ENCODE peak calls at places on chromosome 13, in seven cellular contexts. E, A, D, T, M, X and F are unnamed samples. For H3K4me1, the result is how much of the 10 kb centered on the place peaks cover.

GRCh38 chr13:28494861-28495585 is at the start of gene FLT1:
- DNase-seq in M (no peak), E (peak), D (peak), T (peak), X (no peak), A (peak), F (no peak)

GRCh38 chr13:76210262-76210661 is 574.1 kb downstream of the LMO7 start:
- DNase-seq in X (peak), A (peak), T (peak), E (no peak), D (no peak), M (no peak), F (no peak)

GRCh38 chr13:76823969-76824368 is 62.2 kb downstream of the KCTD12 start:
- DNase-seq in M (no peak), A (no peak), E (no peak), T (no peak), D (no peak), X (no peak), F (no peak)

GRCh38 chr13:42107006-42107405 is 58.6 kb downstream of the DGKH start:
- DNase-seq in X (no peak), E (no peak), M (no peak), D (no peak), T (no peak), A (no peak), F (no peak)

GRCh38 chr13:57250472-57250871 is 83.5 kb downstream of the PRR20E start:
- DNase-seq in E (no peak), M (no peak), X (no peak), T (no peak), A (no peak), D (no peak), F (no peak)

GRCh38 chr13:108963276-108963810 is 333.9 kb downstream of the MYO16 start:
- DNase-seq in X (no peak), M (no peak), E (no peak), D (no peak), T (no peak), A (no peak), F (no peak)

GRCh38 chr13:28584873-28585317 is 74.0 kb upstream of the POMP start:
- DNase-seq in D (no peak), E (no peak), X (no peak), A (no peak), M (no peak), T (no peak), F (no peak)

GRCh38 chr13:44155422-44156293 is 218.0 kb upstream of the SERP2 start:
- DNase-seq in E (peak), X (peak), A (peak), M (no peak), D (peak), T (peak), F (peak)

GRCh38 chr13:41931337-41931736 is 29.6 kb downstream of the VWA8 start:
- DNase-seq in M (no peak), X (no peak), A (no peak), D (no peak), E (no peak), T (no peak), F (no peak)

GRCh38 chr13:23506071-23506820 is 64.0 kb upstream of the TNFRSF19 start:
- DNase-seq in E (no peak), T (no peak), M (no peak), D (no peak), X (no peak), A (no peak), F (no peak)

GRCh38 chr13:98349731-98350305 is 172.7 kb upstream of the RNF113B start:
- DNase-seq in T (no peak), M (peak), X (no peak), D (no peak), E (no peak), A (peak), F (no peak)

GRCh38 chr13:107099661-107100060 is 531.7 kb upstream of the ARGLU1 start:
- DNase-seq in X (no peak), E (no peak), D (no peak), M (no peak), T (no peak), A (no peak), F (no peak)

GRCh38 chr13:21399741-21400140 is 59.4 kb downstream of the ZDHHC20 start:
- DNase-seq in A (no peak), D (no peak), T (no peak), E (no peak), M (no peak), X (no peak), F (no peak)

GRCh38 chr13:20637811-20638210 is 65.7 kb upstream of the IL17D start:
- DNase-seq in A (no peak), M (no peak), T (no peak), X (no peak), D (no peak), E (no peak), F (no peak)

GRCh38 chr13:24684600-24684998 is 4.4 kb downstream of the ATP12A start:
- DNase-seq in D (no peak), X (no peak), M (no peak), A (no peak), E (no peak), T (no peak), F (peak)

GRCh38 chr13:48624858-48625257 is 28.9 kb upstream of the CYSLTR2 start:
- DNase-seq in X (no peak), M (no peak), A (no peak), D (no peak), E (no peak), T (no peak), F (no peak)

GRCh38 chr13:45809810-45810394 is 41.7 kb downstream of the SIAH3 start:
- DNase-seq in X (no peak), A (no peak), E (no peak), T (no peak), M (no peak), D (no peak), F (no peak)

GRCh38 chr13:24127116-24127631 is 33.3 kb upstream of the SPATA13 start:
- DNase-seq in A (no peak), M (no peak), E (no peak), D (no peak), T (peak), X (no peak), F (no peak)

GRCh38 chr13:20994441-20994821 is 67.0 kb downstream of the LATS2 start:
- DNase-seq in M (no peak), A (no peak), D (no peak), E (no peak), T (no peak), X (no peak), F (peak)

GRCh38 chr13:28630864-28631263 is 28.1 kb upstream of the POMP start:
- DNase-seq in X (no peak), M (no peak), T (no peak), A (no peak), D (no peak), E (no peak), F (no peak)

GRCh38 chr13:19984430-19985218 is 26.1 kb downstream of the ZMYM2 start:
- DNase-seq in T (no peak), D (no peak), A (no peak), M (peak), E (no peak), X (no peak), F (no peak)

GRCh38 chr13:73820688-73821087 is 313.5 kb downstream of the KLF12 start:
- DNase-seq in D (no peak), A (no peak), E (no peak), T (no peak), X (no peak), M (no peak), F (no peak)

GRCh38 chr13:110328509-110328908 is 21.4 kb downstream of the COL4A2 start:
- DNase-seq in X (no peak), A (no peak), D (no peak), T (no peak), M (no peak), E (no peak), F (no peak)

GRCh38 chr13:109369357-109370052 is 416.9 kb downstream of the IRS2 start:
- DNase-seq in D (no peak), M (no peak), X (no peak), T (no peak), A (no peak), E (no peak), F (no peak)

GRCh38 chr13:51628059-51628852 is 44.0 kb downstream of the WDFY2 start:
- DNase-seq in A (no peak), E (no peak), X (no peak), M (no peak), D (no peak), T (no peak), F (no peak)
- H3K4me1 ChIP-seq in A (under half), E (under half), X (under half), M (under half), D (under half), T (half or more), F (under half)

GRCh38 chr13:113740661-113741060 is 18.4 kb upstream of the TMEM255B start:
- DNase-seq in A (no peak), M (no peak), D (peak), E (no peak), T (no peak), X (no peak), F (no peak)
- H3K4me3 ChIP-seq in A (no peak), M (no peak), D (no peak), E (no peak), T (no peak), X (no peak), F (no peak)

GRCh38 chr13:27022571-27023311 is 148.9 kb downstream of the USP12 start:
- DNase-seq in E (no peak), T (no peak), D (no peak), A (no peak), X (no peak), M (no peak), F (no peak)

GRCh38 chr13:27024062-27024461 is 147.5 kb downstream of the USP12 start:
- DNase-seq in T (no peak), E (no peak), X (no peak), D (no peak), M (no peak), A (no peak), F (no peak)

GRCh38 chr13:27023385-27023784 is 148.2 kb downstream of the USP12 start:
- DNase-seq in E (no peak), A (no peak), X (no peak), D (no peak), M (peak), T (no peak), F (no peak)

GRCh38 chr13:27026396-27026795 is 145.2 kb downstream of the USP12 start:
- DNase-seq in X (no peak), A (no peak), M (no peak), D (no peak), T (no peak), E (no peak), F (no peak)

GRCh38 chr13:27024781-27025492 is 146.7 kb downstream of the USP12 start:
- DNase-seq in M (no peak), D (no peak), E (no peak), X (no peak), A (no peak), T (no peak), F (no peak)
- H3K4me1 ChIP-seq in M (under half), D (under half), E (under half), X (under half), A (under half), T (under half), F (under half)

GRCh38 chr13:27172495-27172842 is 858 bp upstream of the USP12 start:
- DNase-seq in A (no peak), M (peak), X (no peak), T (no peak), D (no peak), E (no peak), F (no peak)
- H3K4me3 ChIP-seq in A (peak), M (peak), X (no peak), T (peak), D (peak), E (peak), F (peak)

GRCh38 chr13:25876256-25876655 is 175.6 kb downstream of the SHISA2 start:
- DNase-seq in T (no peak), X (no peak), A (no peak), E (no peak), M (no peak), D (no peak), F (no peak)
- H3K4me1 ChIP-seq in T (under half), X (under half), A (under half), E (under half), M (under half), D (under half), F (under half)